ENCODE peak calls at places on chromosome 7, in four cellular contexts. One of them, this sample, is unnamed.
A peak's percentile ranks its signal among the peaks of the same experiment; 100 is the strongest.

GRCh38 chr7:36535866-36536664 is 146.4 kb downstream of the ANLN start:
- DNase-seq in activated CD4-positive, alpha-beta T cell treated with anti-CD3 and anti-CD28 coated beads, Interleukin-2, amount 50 U/mL, for 1 hour: no peak
- DNase-seq in kidney epithelial cell: no peak
- DNase-seq in tibial nerve: no peak
- DNase-seq in this sample: no peak

GRCh38 chr7:39880556-39880955 is 69.5 kb upstream of the CDK13 start:
- DNase-seq in activated CD4-positive, alpha-beta T cell treated with anti-CD3 and anti-CD28 coated beads, Interleukin-2, amount 50 U/mL, for 1 hour: no peak
- DNase-seq in kidney epithelial cell: no peak
- DNase-seq in tibial nerve: no peak
- DNase-seq in this sample: no peak

GRCh38 chr7:71649812-71650211 is 517.9 kb downstream of the GALNT17 start:
- DNase-seq in kidney epithelial cell: no peak
- DNase-seq in tibial nerve: no peak
- DNase-seq in activated CD4-positive, alpha-beta T cell treated with anti-CD3 and anti-CD28 coated beads, Interleukin-2, amount 50 U/mL, for 1 hour: no peak
- DNase-seq in this sample: no peak

GRCh38 chr7:1916621-1916970 is 246.5 kb downstream of the ELFN1 start:
- DNase-seq in tibial nerve: no peak
- DNase-seq in activated CD4-positive, alpha-beta T cell treated with anti-CD3 and anti-CD28 coated beads, Interleukin-2, amount 50 U/mL, for 1 hour: no peak
- DNase-seq in kidney epithelial cell: no peak
- DNase-seq in this sample: no peak

GRCh38 chr7:38561166-38561565 is 70.0 kb downstream of the AMPH start:
- DNase-seq in tibial nerve: no peak
- DNase-seq in kidney epithelial cell: no peak
- DNase-seq in activated CD4-positive, alpha-beta T cell treated with anti-CD3 and anti-CD28 coated beads, Interleukin-2, amount 50 U/mL, for 1 hour: no peak
- DNase-seq in this sample: no peak

GRCh38 chr7:33692956-33693355 is 212.4 kb upstream of the BMPER start:
- DNase-seq in tibial nerve: no peak
- DNase-seq in activated CD4-positive, alpha-beta T cell treated with anti-CD3 and anti-CD28 coated beads, Interleukin-2, amount 50 U/mL, for 1 hour: no peak
- DNase-seq in kidney epithelial cell: no peak
- DNase-seq in this sample: no peak

GRCh38 chr7:151361193-151361959 is 19.8 kb downstream of the NUB1 start:
- DNase-seq in activated CD4-positive, alpha-beta T cell treated with anti-CD3 and anti-CD28 coated beads, Interleukin-2, amount 50 U/mL, for 1 hour: no peak
- DNase-seq in tibial nerve: no peak
- DNase-seq in kidney epithelial cell: no peak
- DNase-seq in this sample: no peak

GRCh38 chr7:155998328-155998691 is 186.0 kb upstream of the SHH start:
- DNase-seq in kidney epithelial cell: no peak
- DNase-seq in activated CD4-positive, alpha-beta T cell treated with anti-CD3 and anti-CD28 coated beads, Interleukin-2, amount 50 U/mL, for 1 hour: no peak
- DNase-seq in tibial nerve: no peak
- DNase-seq in this sample: no peak

GRCh38 chr7:21011153-21011552 is 224.5 kb upstream of the SP8 start:
- DNase-seq in kidney epithelial cell: peak; percentile 37
- DNase-seq in activated CD4-positive, alpha-beta T cell treated with anti-CD3 and anti-CD28 coated beads, Interleukin-2, amount 50 U/mL, for 1 hour: no peak
- DNase-seq in tibial nerve: no peak
- DNase-seq in this sample: no peak

GRCh38 chr7:158402471-158402870 is 185.2 kb downstream of the PTPRN2 start:
- DNase-seq in activated CD4-positive, alpha-beta T cell treated with anti-CD3 and anti-CD28 coated beads, Interleukin-2, amount 50 U/mL, for 1 hour: no peak
- DNase-seq in kidney epithelial cell: no peak
- DNase-seq in tibial nerve: no peak
- DNase-seq in this sample: no peak

GRCh38 chr7:32937344-32938174 is 19.7 kb upstream of the FKBP9 start:
- DNase-seq in activated CD4-positive, alpha-beta T cell treated with anti-CD3 and anti-CD28 coated beads, Interleukin-2, amount 50 U/mL, for 1 hour: no peak
- DNase-seq in tibial nerve: no peak
- DNase-seq in kidney epithelial cell: no peak
- DNase-seq in this sample: no peak

GRCh38 chr7:108454674-108455523 is 1.3 kb downstream of the NRCAM start:
- DNase-seq in activated CD4-positive, alpha-beta T cell treated with anti-CD3 and anti-CD28 coated beads, Interleukin-2, amount 50 U/mL, for 1 hour: no peak
- DNase-seq in tibial nerve: no peak
- DNase-seq in kidney epithelial cell: no peak
- DNase-seq in this sample: no peak

GRCh38 chr7:93889261-93889660 is 1.3 kb downstream of the TFPI2 start:
- DNase-seq in activated CD4-positive, alpha-beta T cell treated with anti-CD3 and anti-CD28 coated beads, Interleukin-2, amount 50 U/mL, for 1 hour: no peak
- DNase-seq in tibial nerve: no peak
- DNase-seq in kidney epithelial cell: no peak
- DNase-seq in this sample: no peak

GRCh38 chr7:22589641-22590141 is 89.7 kb upstream of the STEAP1B start:
- DNase-seq in tibial nerve: peak; percentile 30
- DNase-seq in activated CD4-positive, alpha-beta T cell treated with anti-CD3 and anti-CD28 coated beads, Interleukin-2, amount 50 U/mL, for 1 hour: no peak
- DNase-seq in kidney epithelial cell: no peak
- DNase-seq in this sample: no peak

This sample was measured in OCI-LY7.